ENCODE peak calls at places on chromosomes 6 and 20, in five cellular contexts. One of them, this sample, is unnamed.

GRCh38 chr20:36919715-36920333 is 31.7 kb downstream of the SAMHD1 start:
- DNase-seq in glomerular endothelial cell: peak; percentile 50
- DNase-seq in mucosa of descending colon: peak; percentile 54
- DNase-seq in body of pancreas: no peak
- DNase-seq in hypothalamus: no peak
- DNase-seq in this sample: no peak

GRCh38 chr20:7856756-7857155 is 83.5 kb downstream of the HAO1 start:
- DNase-seq in glomerular endothelial cell: peak; percentile 75
- DNase-seq in body of pancreas: no peak
- DNase-seq in hypothalamus: no peak
- DNase-seq in mucosa of descending colon: no peak
- DNase-seq in this sample: no peak

GRCh38 chr6:153208706-153209105 is 77.6 kb upstream of the RGS17 start:
- DNase-seq in mucosa of descending colon: peak; percentile 4
- DNase-seq in body of pancreas: no peak
- DNase-seq in hypothalamus: no peak
- DNase-seq in glomerular endothelial cell: no peak
- DNase-seq in this sample: no peak

GRCh38 chr6:168314948-168315347 is 4.6 kb downstream of the DACT2 start:
- DNase-seq in hypothalamus: no peak
- DNase-seq in mucosa of descending colon: peak; percentile 35
- DNase-seq in glomerular endothelial cell: no peak
- DNase-seq in body of pancreas: peak; percentile 47
- DNase-seq in this sample: no peak

GRCh38 chr20:49006446-49006980 is 39.6 kb upstream of the CSE1L start:
- DNase-seq in hypothalamus: no peak
- DNase-seq in glomerular endothelial cell: no peak
- DNase-seq in body of pancreas: peak; percentile 33
- DNase-seq in mucosa of descending colon: no peak
- DNase-seq in this sample: no peak

GRCh38 chr6:82397962-82398692 is 34.5 kb downstream of the TPBG start:
- DNase-seq in hypothalamus: no peak
- DNase-seq in body of pancreas: no peak
- DNase-seq in mucosa of descending colon: no peak
- DNase-seq in glomerular endothelial cell: no peak
- DNase-seq in this sample: no peak

GRCh38 chr6:136171207-136171606 is 78.9 kb downstream of the MTFR2 start:
- DNase-seq in hypothalamus: no peak
- DNase-seq in mucosa of descending colon: no peak
- DNase-seq in body of pancreas: no peak
- DNase-seq in glomerular endothelial cell: no peak
- DNase-seq in this sample: no peak

GRCh38 chr6:133705071-133705470 is 183.8 kb upstream of the TCF21 start:
- DNase-seq in hypothalamus: no peak
- DNase-seq in body of pancreas: no peak
- DNase-seq in mucosa of descending colon: no peak
- DNase-seq in glomerular endothelial cell: no peak
- DNase-seq in this sample: peak; percentile 79

GRCh38 chr20:5913166-5913565 is 37.2 kb downstream of the TRMT6 start:
- DNase-seq in mucosa of descending colon: no peak
- DNase-seq in body of pancreas: no peak
- DNase-seq in glomerular endothelial cell: no peak
- DNase-seq in hypothalamus: no peak
- DNase-seq in this sample: no peak

GRCh38 chr6:79249136-79249535 is 14.7 kb upstream of the HMGN3 start:
- DNase-seq in hypothalamus: no peak
- DNase-seq in body of pancreas: no peak
- DNase-seq in mucosa of descending colon: no peak
- DNase-seq in glomerular endothelial cell: no peak
- DNase-seq in this sample: no peak

GRCh38 chr20:63782521-63782971 is 43.0 kb downstream of the SLC2A4RG start:
- DNase-seq in hypothalamus: no peak
- DNase-seq in mucosa of descending colon: no peak
- DNase-seq in glomerular endothelial cell: no peak
- DNase-seq in body of pancreas: no peak
- DNase-seq in this sample: no peak

GRCh38 chr6:159098636-159099106 is 53.9 kb upstream of the TAGAP start:
- DNase-seq in body of pancreas: no peak
- DNase-seq in hypothalamus: no peak
- DNase-seq in glomerular endothelial cell: no peak
- DNase-seq in mucosa of descending colon: no peak
- DNase-seq in this sample: no peak

GRCh38 chr20:34861386-34862084 is 11.1 kb downstream of the GGT7 start:
- DNase-seq in body of pancreas: peak; percentile 84
- DNase-seq in mucosa of descending colon: peak; percentile 81
- DNase-seq in glomerular endothelial cell: no peak
- DNase-seq in hypothalamus: no peak
- DNase-seq in this sample: no peak

GRCh38 chr20:49245921-49246740 is 26.9 kb downstream of the DDX27 start:
- DNase-seq in mucosa of descending colon: peak; percentile 27
- DNase-seq in body of pancreas: peak; percentile 29
- DNase-seq in hypothalamus: peak; percentile 22
- DNase-seq in glomerular endothelial cell: no peak
- DNase-seq in this sample: no peak

GRCh38 chr6:6901945-6902344 is 205.8 kb upstream of the RREB1 start:
- DNase-seq in glomerular endothelial cell: no peak
- DNase-seq in mucosa of descending colon: no peak
- DNase-seq in hypothalamus: no peak
- DNase-seq in body of pancreas: no peak
- DNase-seq in this sample: no peak

GRCh38 chr6:137264308-137265075 is 45.3 kb upstream of the IFNGR1 start:
- DNase-seq in glomerular endothelial cell: no peak
- DNase-seq in mucosa of descending colon: no peak
- DNase-seq in body of pancreas: peak; percentile 16
- DNase-seq in hypothalamus: no peak
- DNase-seq in this sample: peak; percentile 26

GRCh38 chr6:170056329-170056728 is 234.5 kb downstream of the DLL1 start:
- DNase-seq in glomerular endothelial cell: no peak
- DNase-seq in body of pancreas: no peak
- DNase-seq in hypothalamus: no peak
- DNase-seq in mucosa of descending colon: no peak
- DNase-seq in this sample: no peak

GRCh38 chr6:5305968-5306626 is 44.8 kb downstream of the FARS2 start:
- DNase-seq in body of pancreas: no peak
- DNase-seq in mucosa of descending colon: no peak
- DNase-seq in hypothalamus: no peak
- DNase-seq in glomerular endothelial cell: no peak
- DNase-seq in this sample: no peak

GRCh38 chr6:162363757-162364156 is 363.8 kb downstream of the PRKN start:
- DNase-seq in body of pancreas: no peak
- DNase-seq in hypothalamus: no peak
- DNase-seq in glomerular endothelial cell: no peak
- DNase-seq in mucosa of descending colon: no peak
- DNase-seq in this sample: no peak

GRCh38 chr20:57369601-57370000 is 18.5 kb downstream of the RAE1 start:
- DNase-seq in hypothalamus: no peak
- DNase-seq in glomerular endothelial cell: no peak
- DNase-seq in body of pancreas: no peak
- DNase-seq in mucosa of descending colon: no peak
- DNase-seq in this sample: no peak

GRCh38 chr6:83114164-83114563 is 46.7 kb downstream of the DOP1A start:
- DNase-seq in glomerular endothelial cell: no peak
- DNase-seq in hypothalamus: no peak
- DNase-seq in mucosa of descending colon: no peak
- DNase-seq in body of pancreas: no peak
- DNase-seq in this sample: no peak

GRCh38 chr6:47743744-47744143 is 38.1 kb upstream of the OPN5 start:
- DNase-seq in body of pancreas: no peak
- DNase-seq in hypothalamus: no peak
- DNase-seq in glomerular endothelial cell: no peak
- DNase-seq in mucosa of descending colon: no peak
- DNase-seq in this sample: no peak

GRCh38 chr6:37868447-37868825 is 48.9 kb downstream of the ZFAND3 start:
- DNase-seq in mucosa of descending colon: no peak
- DNase-seq in body of pancreas: no peak
- DNase-seq in glomerular endothelial cell: no peak
- DNase-seq in hypothalamus: no peak
- DNase-seq in this sample: peak; percentile 17

GRCh38 chr6:24831771-24832718 is 33.3 kb upstream of the ARMH2 start:
- DNase-seq in mucosa of descending colon: no peak
- DNase-seq in hypothalamus: no peak
- DNase-seq in body of pancreas: no peak
- DNase-seq in glomerular endothelial cell: no peak
- DNase-seq in this sample: peak; percentile 21

This sample was measured in BJ.